ENCODE peak calls at places on chromosomes 4 and X, in six cellular contexts. D, P, W, M, R and C are unnamed samples. For H3K36me3 and H3K4me1, the result is how much of the 10 kb centered on the place peaks cover.

GRCh38 chrX:103879339-103879738 is 47.3 kb upstream of the RAB9B start:
- DNase-seq in P (peak), M (no peak), R (no peak), D (no peak), W (no peak), C (peak)

GRCh38 chrX:121000589-121000988 is 15.0 kb upstream of the CT47A1 start:
- DNase-seq in W (no peak), R (no peak), P (peak), M (peak), D (peak), C (peak)

GRCh38 chr4:91243132-91243531 is 1060.6 kb upstream of the GRID2 start:
- DNase-seq in W (no peak), R (no peak), P (no peak), D (no peak), M (no peak), C (peak)

GRCh38 chr4:27701563-27701962 is 840.9 kb downstream of the STIM2 start:
- DNase-seq in M (no peak), D (no peak), W (no peak), P (no peak), R (no peak), C (no peak)

GRCh38 chr4:38663021-38663800 is 788 bp upstream of the KLF3 start:
- DNase-seq in D (peak), R (peak), P (no peak), W (no peak), M (peak), C (peak)

GRCh38 chr4:187618701-187619278 is 376.8 kb upstream of the ZFP42 start:
- DNase-seq in D (no peak), R (no peak), M (no peak), P (no peak), W (peak), C (no peak)

GRCh38 chr4:153809916-153810810 is 21.3 kb upstream of the SFRP2 start:
- DNase-seq in M (no peak), W (no peak), R (no peak), P (no peak), D (no peak), C (no peak)

GRCh38 chr4:56821394-56822263 is at the start of gene SPINK2:
- DNase-seq in M (peak), W (no peak), D (peak), R (no peak), P (peak), C (peak)

GRCh38 chr4:113738251-113738650 is 23.3 kb downstream of the CAMK2D start:
- DNase-seq in D (no peak), P (no peak), W (no peak), R (no peak), M (no peak), C (peak)

GRCh38 chr4:37662861-37663390 is 23.2 kb downstream of the RELL1 start:
- DNase-seq in W (peak), P (no peak), D (peak), M (peak), R (no peak), C (no peak)

GRCh38 chr4:19309365-19309764 is 942.3 kb upstream of the SLIT2 start:
- DNase-seq in P (no peak), R (no peak), W (peak), D (peak), M (peak), C (peak)

GRCh38 chr4:15779336-15779735 is 1.2 kb downstream of the CD38 start:
- DNase-seq in W (peak), R (peak), P (peak), D (peak), M (peak), C (peak)

GRCh38 chrX:110442631-110443030 is 84.0 kb downstream of the RTL9 start:
- DNase-seq in P (no peak), D (peak), M (peak), W (peak), R (no peak), C (peak)

GRCh38 chrX:9683350-9683749 is 82.3 kb downstream of the GPR143 start:
- DNase-seq in D (no peak), W (no peak), M (no peak), R (no peak), P (no peak), C (no peak)

GRCh38 chr4:181905708-181906107 is 337.5 kb upstream of the TENM3 start:
- DNase-seq in M (no peak), R (no peak), P (no peak), D (no peak), W (no peak), C (no peak)

GRCh38 chrX:132532955-132533354 is 44.1 kb upstream of the MBNL3 start:
- DNase-seq in M (no peak), R (no peak), D (no peak), W (no peak), P (no peak), C (no peak)

GRCh38 chr4:184746532-184746870 is 12.6 kb upstream of the CENPU start:
- DNase-seq in P (peak), W (peak), D (peak), M (no peak), R (peak), C (peak)

GRCh38 chr4:25984796-25985195 is 70.8 kb downstream of the SMIM20 start:
- DNase-seq in R (no peak), D (no peak), P (no peak), M (no peak), W (no peak), C (no peak)
- H3K36me3 ChIP-seq in R (under half), D (under half), P (under half), M (under half), W (under half), C (under half)

DNA sequence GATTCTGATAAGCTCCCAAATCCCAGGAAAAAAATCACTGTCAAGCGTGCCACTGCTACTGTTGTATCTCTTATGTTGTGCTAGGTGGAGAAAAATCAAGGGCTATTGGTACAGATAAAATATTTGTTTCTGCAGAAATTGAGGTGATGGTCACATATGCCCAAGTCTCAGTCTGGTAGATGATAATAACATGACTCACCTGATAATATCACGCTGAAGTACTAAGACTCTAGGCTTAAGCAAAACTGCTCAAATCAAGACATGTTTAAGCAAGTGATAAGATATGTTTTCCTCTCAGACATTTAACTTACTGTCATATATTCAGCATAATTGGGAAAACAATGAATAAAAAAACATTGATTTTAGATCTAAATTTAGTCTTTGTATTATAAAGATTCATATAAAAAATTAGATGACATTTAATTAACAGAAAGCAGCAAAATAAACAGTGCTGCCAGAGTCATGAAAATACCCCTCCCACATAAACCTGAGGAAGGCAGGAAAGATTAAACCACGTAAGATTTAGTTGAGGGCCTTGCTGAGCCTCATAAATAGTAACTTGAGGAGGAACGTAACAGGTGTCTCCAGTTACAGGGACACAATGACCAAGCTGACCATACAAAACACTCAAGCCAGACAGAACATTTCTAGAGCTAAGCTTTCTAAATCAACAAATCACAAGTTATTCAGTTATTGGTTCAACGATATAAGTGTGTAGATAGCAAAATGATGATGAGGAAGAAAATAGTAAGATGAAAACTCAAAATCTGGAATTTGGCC is 143.5 kb downstream of the CHM start:
- DNase-seq in M (no peak), W (no peak), P (no peak), R (no peak), D (no peak), C (no peak)
- H3K27ac ChIP-seq in M (no peak), W (no peak), P (no peak), R (no peak), D (no peak), C (no peak)

GRCh38 chr4:128841402-128841801 is 31.9 kb downstream of the JADE1 start:
- DNase-seq in R (no peak), P (peak), W (no peak), D (no peak), M (no peak), C (no peak)

GRCh38 chr4:128837198-128837597 is 27.7 kb downstream of the JADE1 start:
- DNase-seq in R (no peak), D (no peak), M (no peak), W (no peak), P (no peak), C (no peak)

GRCh38 chr4:128837679-128838078 is 28.2 kb downstream of the JADE1 start:
- DNase-seq in W (no peak), R (no peak), M (no peak), P (no peak), D (no peak), C (no peak)

GRCh38 chr4:128844931-128845330 is 35.4 kb downstream of the JADE1 start:
- DNase-seq in P (no peak), D (no peak), W (no peak), M (no peak), R (peak), C (no peak)

GRCh38 chr4:128840711-128841318 is 31.3 kb downstream of the JADE1 start:
- DNase-seq in R (no peak), M (no peak), W (no peak), P (no peak), D (no peak), C (no peak)
- H3K4me1 ChIP-seq in R (under half), M (under half), W (under half), P (under half), D (half or more), C (under half)

GRCh38 chr4:94216394-94216793 is 8.7 kb downstream of the SMARCAD1 start:
- DNase-seq in P (no peak), R (no peak), M (no peak), W (no peak), D (no peak), C (no peak)

GRCh38 chr4:94208918-94209317 is 1.3 kb downstream of the SMARCAD1 start:
- DNase-seq in P (no peak), D (no peak), W (no peak), M (no peak), R (no peak), C (no peak)

DNA sequence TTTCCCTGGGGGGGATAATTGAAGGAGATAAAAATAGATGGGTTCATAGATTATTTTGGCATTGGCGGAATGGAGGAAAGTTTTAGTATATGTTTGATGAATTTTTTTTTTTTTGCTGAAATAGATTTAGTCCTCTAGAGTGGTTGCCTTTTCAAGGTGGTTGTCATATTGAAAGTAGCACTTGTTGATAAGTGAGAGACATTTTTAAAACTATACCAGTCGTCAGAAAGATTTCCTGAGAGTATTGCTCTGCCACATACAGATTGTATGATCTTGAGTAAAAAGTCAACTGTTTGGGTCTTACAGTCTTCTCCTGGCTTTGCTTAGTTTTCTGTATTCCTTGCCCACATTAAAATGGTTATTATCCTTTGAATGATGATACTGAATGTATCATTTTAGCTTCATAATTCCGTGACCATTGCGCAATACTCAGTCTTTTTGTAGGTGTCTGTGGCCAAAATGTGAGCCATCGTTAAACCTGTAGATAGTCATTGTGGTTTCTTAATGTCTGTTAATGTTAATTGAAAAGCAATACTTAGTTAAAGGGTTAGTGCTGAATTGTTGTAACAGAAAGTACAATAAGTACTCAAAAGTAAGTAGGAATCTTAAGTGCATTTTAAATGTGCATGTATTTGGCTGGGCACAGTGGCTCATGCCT is 7.2 kb downstream of the SMARCAD1 start:
- DNase-seq in P (no peak), M (no peak), R (no peak), D (no peak), W (no peak), C (no peak)
- H3K36me3 ChIP-seq in P (under half), M (under half), R (under half), D (under half), W (half or more), C (under half)